ENCODE peak calls at places on chromosome 6, in four cellular contexts. One of them, this sample, is unnamed.

GRCh38 chr6:77883849-77884248 is 231.0 kb downstream of the MEI4 start:
- DNase-seq in A549: no peak
- DNase-seq in HepG2: no peak
- DNase-seq in K562: no peak
- DNase-seq in this sample: no peak

GRCh38 chr6:169445661-169446581 is 192.3 kb upstream of the THBS2 start:
- DNase-seq in A549: no peak
- DNase-seq in HepG2: no peak
- DNase-seq in K562: no peak
- DNase-seq in this sample: no peak

GRCh38 chr6:133899556-133899955 is 10.6 kb downstream of the TCF21 start:
- DNase-seq in A549: no peak
- DNase-seq in HepG2: no peak
- DNase-seq in K562: no peak
- DNase-seq in this sample: no peak

GRCh38 chr6:121695346-121695745 is 259.9 kb downstream of the GJA1 start:
- DNase-seq in A549: peak; percentile 41
- DNase-seq in HepG2: no peak
- DNase-seq in K562: no peak
- DNase-seq in this sample: no peak

GRCh38 chr6:45584127-45584526 is 206.4 kb upstream of the SUPT3H start:
- DNase-seq in A549: no peak
- DNase-seq in HepG2: no peak
- DNase-seq in K562: no peak
- DNase-seq in this sample: no peak

GRCh38 chr6:70601014-70601413 is 34.3 kb downstream of the SDHAF4 start:
- DNase-seq in A549: no peak
- DNase-seq in HepG2: no peak
- DNase-seq in K562: no peak
- DNase-seq in this sample: no peak

GRCh38 chr6:12265795-12266194 is 24.4 kb upstream of the EDN1 start:
- DNase-seq in A549: no peak
- DNase-seq in HepG2: no peak
- DNase-seq in K562: no peak
- DNase-seq in this sample: no peak

GRCh38 chr6:21831531-21832291 is 238.2 kb downstream of the SOX4 start:
- DNase-seq in A549: no peak
- DNase-seq in HepG2: no peak
- DNase-seq in K562: no peak
- DNase-seq in this sample: no peak

GRCh38 chr6:22113046-22113766 is 183.6 kb downstream of the PRL start:
- DNase-seq in A549: peak; percentile 97
- DNase-seq in HepG2: no peak
- DNase-seq in K562: no peak
- DNase-seq in this sample: no peak

GRCh38 chr6:57822896-57823358 is 505.5 kb downstream of the PRIM2 start:
- DNase-seq in A549: peak; percentile 8
- DNase-seq in HepG2: no peak
- DNase-seq in K562: no peak
- DNase-seq in this sample: peak; percentile 39

GRCh38 chr6:110552076-110552475 is 75.7 kb upstream of the SLC22A16 start:
- DNase-seq in A549: no peak
- DNase-seq in HepG2: no peak
- DNase-seq in K562: no peak
- DNase-seq in this sample: no peak

GRCh38 chr6:118569498-118569897 is 21.4 kb downstream of the PLN start:
- DNase-seq in A549: no peak
- DNase-seq in HepG2: no peak
- DNase-seq in K562: no peak
- DNase-seq in this sample: no peak

GRCh38 chr6:112223070-112223861 is 31.1 kb downstream of the LAMA4 start:
- DNase-seq in A549: no peak
- DNase-seq in HepG2: no peak
- DNase-seq in K562: no peak
- DNase-seq in this sample: no peak

GRCh38 chr6:37807656-37808055 is 11.9 kb upstream of the ZFAND3 start:
- DNase-seq in A549: no peak
- DNase-seq in HepG2: no peak
- DNase-seq in K562: no peak
- DNase-seq in this sample: no peak
- TF ChIP-seq RNF2 in A549: no peak
- TF ChIP-seq RNF2 in HepG2: no peak
- TF ChIP-seq RNF2 in K562: no peak
- TF ChIP-seq RNF2 in this sample: no peak

GRCh38 chr6:149234051-149234962 is 83.2 kb upstream of the TAB2 start:
- DNase-seq in A549: no peak
- DNase-seq in HepG2: no peak
- DNase-seq in K562: no peak
- DNase-seq in this sample: no peak

GRCh38 chr6:149230729-149231434 is 86.6 kb upstream of the TAB2 start:
- DNase-seq in A549: no peak
- DNase-seq in HepG2: no peak
- DNase-seq in K562: no peak
- DNase-seq in this sample: no peak

GRCh38 chr6:149235130-149235561 is 82.4 kb upstream of the TAB2 start:
- DNase-seq in A549: peak; percentile 40
- DNase-seq in HepG2: peak; percentile 54
- DNase-seq in K562: no peak
- DNase-seq in this sample: no peak

GRCh38 chr6:149231786-149232185 is 85.7 kb upstream of the TAB2 start:
- DNase-seq in A549: no peak
- DNase-seq in HepG2: no peak
- DNase-seq in K562: no peak
- DNase-seq in this sample: no peak

GRCh38 chr6:149233056-149233715 is 84.3 kb upstream of the TAB2 start:
- DNase-seq in A549: peak; percentile 72
- DNase-seq in HepG2: peak; percentile 63
- DNase-seq in K562: peak; percentile 34
- DNase-seq in this sample: no peak
- TF ChIP-seq RNF2 in A549: no peak
- TF ChIP-seq RNF2 in HepG2: no peak
- TF ChIP-seq RNF2 in K562: no peak
- TF ChIP-seq RNF2 in this sample: no peak

GRCh38 chr6:87481936-87482335 is 9.2 kb downstream of the SLC35A1 start:
- DNase-seq in A549: no peak
- DNase-seq in HepG2: no peak
- DNase-seq in K562: no peak
- DNase-seq in this sample: no peak
- TF ChIP-seq RNF2 in A549: no peak
- TF ChIP-seq RNF2 in HepG2: no peak
- TF ChIP-seq RNF2 in K562: no peak
- TF ChIP-seq RNF2 in this sample: no peak

DNA sequence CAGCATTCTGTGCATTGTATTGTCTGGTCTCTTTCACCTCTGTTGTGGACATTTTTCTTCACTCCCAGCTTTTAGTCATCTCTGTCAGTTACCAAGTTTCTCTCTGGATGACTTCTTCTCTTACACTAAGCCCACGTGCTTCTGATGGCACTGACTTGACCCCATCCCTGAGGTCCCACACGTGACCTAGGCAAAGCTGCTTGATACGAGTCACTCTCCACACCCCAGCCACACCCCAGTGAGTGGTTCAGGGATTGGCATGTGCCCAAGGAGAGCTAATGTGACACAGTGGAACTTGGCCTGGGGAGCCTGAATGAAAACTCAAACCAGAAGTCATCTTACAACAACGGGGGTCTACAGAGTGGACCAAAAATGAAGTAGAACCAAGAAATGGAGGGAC is 32.2 kb downstream of the HTR1E start:
- DNase-seq in A549: peak; percentile 8
- DNase-seq in HepG2: no peak
- DNase-seq in K562: no peak
- DNase-seq in this sample: no peak
- TF ChIP-seq RNF2 in A549: no peak
- TF ChIP-seq RNF2 in HepG2: no peak
- TF ChIP-seq RNF2 in K562: no peak
- TF ChIP-seq RNF2 in this sample: no peak

This sample was measured in H1.